ENCODE peak calls at places on chromosomes 12 and 14, in eight cellular contexts. F, C, N, H, J, X, P and A are unnamed samples.

GRCh38 chr14:22084393-22085281 is 411.0 kb upstream of the OR4E1 start:
- DNase-seq in N (peak), P (no peak), H (peak), X (peak), C (peak), J (no peak), F (peak), A (no peak)

GRCh38 chr12:93317227-93317626 is 60.5 kb upstream of the NUDT4 start:
- DNase-seq in N (peak), P (no peak), X (no peak), J (no peak), F (no peak), C (no peak), H (no peak), A (peak)

GRCh38 chr14:90603336-90603735 is 206.5 kb downstream of the CALM1 start:
- DNase-seq in H (peak), P (no peak), J (no peak), F (no peak), X (no peak), C (no peak), N (no peak), A (no peak)

GRCh38 chr12:43099691-43100163 is 452.3 kb downstream of the ADAMTS20 start:
- DNase-seq in C (no peak), N (no peak), X (no peak), P (no peak), F (no peak), H (peak), J (no peak), A (no peak)

GRCh38 chr14:32896979-32897723 is 41.5 kb upstream of the NPAS3 start:
- DNase-seq in X (no peak), C (no peak), N (peak), P (no peak), F (peak), J (no peak), H (peak), A (no peak)

GRCh38 chr12:21827135-21827534 is 52.6 kb upstream of the KCNJ8 start:
- DNase-seq in X (no peak), H (no peak), N (no peak), P (no peak), C (no peak), J (no peak), F (no peak), A (no peak)

GRCh38 chr12:94663077-94663476 is 12.7 kb upstream of the TMCC3 start:
- DNase-seq in P (no peak), F (no peak), X (no peak), C (no peak), H (no peak), N (no peak), J (no peak), A (no peak)

GRCh38 chr14:51398898-51399297 is 158.9 kb downstream of the TMX1 start:
- DNase-seq in J (no peak), N (peak), P (peak), X (no peak), C (no peak), F (no peak), H (peak), A (no peak)

GRCh38 chr14:37565550-37565949 is 29.5 kb downstream of the FOXA1 start:
- DNase-seq in X (no peak), J (no peak), H (no peak), C (no peak), F (peak), N (no peak), P (no peak), A (no peak)

GRCh38 chr14:102479777-102480176 is 29.8 kb downstream of the ANKRD9 start:
- DNase-seq in N (no peak), J (no peak), H (no peak), F (peak), P (no peak), X (no peak), C (no peak), A (no peak)

GRCh38 chr14:74245292-74245691 is 6.0 kb downstream of the VSX2 start:
- DNase-seq in F (no peak), P (no peak), X (no peak), C (no peak), H (no peak), N (no peak), J (no peak), A (no peak)

GRCh38 chr14:22569749-22570131 is 19.3 kb downstream of the DAD1 start:
- DNase-seq in N (no peak), X (no peak), C (no peak), F (no peak), H (no peak), J (no peak), P (no peak), A (no peak)

GRCh38 chr14:86838363-86838762 is 1154.6 kb downstream of the GALC start:
- DNase-seq in J (no peak), X (no peak), C (peak), P (no peak), N (peak), H (no peak), F (no peak), A (no peak)

GRCh38 chr12:121175383-121176119 is 34.4 kb upstream of the P2RX4 start:
- DNase-seq in J (no peak), H (no peak), P (no peak), C (no peak), F (no peak), N (no peak), X (no peak), A (no peak)

GRCh38 chr14:104506461-104507253 is 72.9 kb upstream of the C14orf180 start:
- DNase-seq in N (no peak), C (no peak), F (no peak), X (no peak), J (no peak), H (no peak), P (no peak), A (no peak)

GRCh38 chr12:122137681-122138080 is 36.3 kb downstream of the IL31 start:
- DNase-seq in J (no peak), N (no peak), X (no peak), C (no peak), P (no peak), H (no peak), F (peak), A (no peak)

GRCh38 chr12:74538491-74539258 is 1.0 kb downstream of the ATXN7L3B start:
- DNase-seq in C (peak), P (no peak), H (peak), N (peak), F (peak), J (no peak), X (peak), A (no peak)

GRCh38 chr12:68565391-68565903 is 45.3 kb upstream of the RAP1B start:
- DNase-seq in H (peak), N (peak), J (no peak), F (no peak), X (no peak), C (peak), P (peak), A (no peak)

GRCh38 chr14:104917992-104918391 is 6.7 kb upstream of the PLD4 start:
- DNase-seq in P (no peak), J (no peak), F (no peak), N (no peak), C (no peak), X (no peak), H (no peak), A (no peak)

GRCh38 chr12:47458273-47458672 is 247.6 kb downstream of the RPAP3 start:
- DNase-seq in J (no peak), X (no peak), F (no peak), H (peak), P (no peak), C (no peak), N (peak), A (no peak)

GRCh38 chr12:58414398-58414871 is 473.1 kb downstream of the ATP23 start:
- DNase-seq in N (peak), C (no peak), X (no peak), H (peak), P (no peak), J (no peak), F (no peak), A (no peak)

GRCh38 chr12:88639361-88639760 is 59.1 kb upstream of the KITLG start:
- DNase-seq in F (no peak), X (no peak), P (no peak), J (no peak), H (peak), N (no peak), C (no peak), A (no peak)

GRCh38 chr14:92729632-92730358 is 18.6 kb downstream of the LGMN start:
- DNase-seq in F (no peak), X (no peak), C (no peak), P (peak), N (peak), J (no peak), H (peak), A (no peak)

GRCh38 chr14:104800600-104801283 is at the start of gene ZBTB42:
- DNase-seq in J (peak), X (peak), C (peak), H (peak), N (peak), P (no peak), F (peak), A (no peak)